ENCODE peak calls at places on chromosomes 12 and 14, in seven cellular contexts. Y is ovary, I is A549, O is stomach, J is esophagus muscularis mucosa, D is HepG2, W is GM12878. C is an unnamed sample.

GRCh38 chr12:65895759-65896656 is 71.7 kb downstream of the HMGA2 start:
- DNase-seq in Y (no peak), I (peak; percentile 57), O (no peak), J (no peak), D (peak; percentile 97), W (no peak), C (no peak)

GRCh38 chr14:91893659-91894058 is 26.3 kb upstream of the TC2N start:
- DNase-seq in Y (no peak), I (no peak), O (no peak), J (no peak), D (no peak), W (no peak), C (no peak)

GRCh38 chr14:92397140-92397815 is 74.3 kb downstream of the SLC24A4 start:
- DNase-seq in Y (no peak), I (peak; percentile 28), O (no peak), J (no peak), D (no peak), W (no peak), C (no peak)

GRCh38 chr12:94186461-94187237 is 38.3 kb downstream of the PLXNC1 start:
- DNase-seq in Y (peak; percentile 88), I (no peak), O (no peak), J (no peak), D (no peak), W (no peak), C (peak; percentile 56)

GRCh38 chr14:103188691-103189480 is 65.6 kb downstream of the TNFAIP2 start:
- DNase-seq in Y (peak; percentile 55), I (peak; percentile 44), O (peak; percentile 37), J (no peak), D (no peak), W (no peak), C (no peak)

GRCh38 chr12:123998960-123999359 is 25.9 kb downstream of the ZNF664 start:
- DNase-seq in Y (no peak), I (no peak), O (no peak), J (no peak), D (no peak), W (no peak), C (no peak)

GRCh38 chr12:13242926-13243325 is 46.4 kb downstream of the EMP1 start:
- DNase-seq in Y (no peak), I (no peak), O (no peak), J (no peak), D (no peak), W (no peak), C (no peak)

GRCh38 chr14:99744873-99745224 is 48.4 kb upstream of the EML1 start:
- DNase-seq in Y (no peak), I (no peak), O (no peak), J (no peak), D (no peak), W (no peak), C (no peak)

GRCh38 chr14:54343276-54344121 is 53.3 kb upstream of the CDKN3 start:
- DNase-seq in Y (no peak), I (no peak), O (no peak), J (no peak), D (peak; percentile 34), W (no peak), C (no peak)

GRCh38 chr14:91284791-91285548 is 40.5 kb upstream of the GPR68 start:
- DNase-seq in Y (no peak), I (no peak), O (no peak), J (no peak), D (no peak), W (no peak), C (no peak)

GRCh38 chr14:61322799-61323290 is 1.5 kb downstream of the PRKCH start:
- DNase-seq in Y (no peak), I (peak; percentile 16), O (no peak), J (no peak), D (no peak), W (no peak), C (no peak)

GRCh38 chr12:103742349-103742784 is 98.7 kb downstream of the NT5DC3 start:
- DNase-seq in Y (no peak), I (peak; percentile 49), O (peak; percentile 27), J (no peak), D (no peak), W (no peak), C (no peak)

GRCh38 chr14:95337052-95337595 is 17.4 kb upstream of the CLMN start:
- DNase-seq in Y (no peak), I (no peak), O (no peak), J (no peak), D (no peak), W (no peak), C (no peak)

GRCh38 chr12:75812341-75813018 is 219.1 kb downstream of the PHLDA1 start:
- DNase-seq in Y (no peak), I (no peak), O (no peak), J (no peak), D (no peak), W (no peak), C (no peak)

GRCh38 chr14:22070119-22070982 is 396.7 kb upstream of the OR4E1 start:
- DNase-seq in Y (no peak), I (no peak), O (no peak), J (no peak), D (no peak), W (no peak), C (no peak)

GRCh38 chr12:25014961-25015360 is 66.1 kb upstream of the BCAT1 start:
- DNase-seq in Y (no peak), I (no peak), O (no peak), J (no peak), D (no peak), W (no peak), C (no peak)

GRCh38 chr12:126772171-126772864 is 1494.7 kb upstream of the TMEM132C start:
- DNase-seq in Y (no peak), I (peak; percentile 66), O (no peak), J (peak; percentile 29), D (peak; percentile 6), W (peak; percentile 83), C (no peak)

GRCh38 chr14:99246536-99247083 is 25.4 kb downstream of the BCL11B start:
- DNase-seq in Y (no peak), I (no peak), O (no peak), J (no peak), D (no peak), W (no peak), C (no peak)

GRCh38 chr12:123041042-123041531 is 60.6 kb downstream of the ARL6IP4 start:
- DNase-seq in Y (no peak), I (no peak), O (no peak), J (no peak), D (no peak), W (no peak), C (no peak)

GRCh38 chr12:29610473-29611174 is 113.1 kb upstream of the OVCH1 start:
- DNase-seq in Y (no peak), I (no peak), O (no peak), J (no peak), D (no peak), W (no peak), C (no peak)

GRCh38 chr14:76434220-76434619 is 58.3 kb downstream of the ESRRB start:
- DNase-seq in Y (no peak), I (no peak), O (no peak), J (no peak), D (no peak), W (no peak), C (no peak)

GRCh38 chr14:95043732-95044462 is 113.4 kb downstream of the DICER1 start:
- DNase-seq in Y (no peak), I (no peak), O (no peak), J (no peak), D (no peak), W (no peak), C (no peak)

GRCh38 chr12:66901136-66901932 is 222.5 kb upstream of the GRIP1 start:
- DNase-seq in Y (no peak), I (no peak), O (no peak), J (no peak), D (no peak), W (peak; percentile 33), C (no peak)

GRCh38 chr12:121676190-121676589 is 6.7 kb upstream of the MORN3 start:
- DNase-seq in Y (no peak), I (no peak), O (no peak), J (no peak), D (no peak), W (no peak), C (no peak)

GRCh38 chr12:46472893-46473633 is 100.5 kb upstream of the SLC38A2 start:
- DNase-seq in Y (no peak), I (peak; percentile 62), O (no peak), J (no peak), D (peak; percentile 60), W (no peak), C (no peak)

GRCh38 chr14:70821581-70821915 is 12.2 kb upstream of the MAP3K9 start:
- DNase-seq in Y (no peak), I (no peak), O (peak; percentile 25), J (no peak), D (no peak), W (no peak), C (no peak)

DNA sequence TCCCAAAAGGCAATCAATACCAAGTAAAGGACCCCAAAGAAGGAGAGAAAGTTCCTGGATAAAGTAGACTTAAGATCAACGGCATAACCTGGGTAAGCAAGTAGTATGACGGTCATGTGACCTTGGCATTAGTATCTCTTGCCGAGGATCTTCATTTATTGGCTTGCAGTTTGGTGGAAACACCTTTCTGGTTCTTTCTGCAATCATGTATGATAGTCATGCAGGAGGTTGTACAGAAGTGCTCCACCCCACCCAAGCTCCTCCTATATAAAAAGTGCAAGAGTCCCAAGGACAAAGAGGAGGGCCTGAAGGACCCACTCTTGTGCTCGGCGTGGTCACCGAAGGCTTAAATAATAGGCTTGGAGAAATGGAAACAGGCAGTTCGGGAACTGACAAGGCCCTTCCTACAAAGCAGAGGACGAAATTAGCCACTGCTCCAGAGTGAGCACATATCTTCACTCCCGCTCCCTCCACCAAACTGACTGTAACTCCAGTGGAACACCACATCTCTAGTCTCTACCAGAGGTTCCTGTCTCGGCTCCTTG is 750 bp downstream of the CS start:
- DNase-seq in Y (no peak), I (peak; percentile 27), O (no peak), J (no peak), D (no peak), W (no peak), C (no peak)
- TF ChIP-seq CTCF in Y (no peak), I (no peak), O (no peak), J (no peak), D (no peak), W (no peak), C (no peak)

GRCh38 chr14:78083837-78084236 is 86.3 kb upstream of the NRXN3 start:
- DNase-seq in Y (no peak), I (peak; percentile 8), O (no peak), J (no peak), D (no peak), W (no peak), C (no peak)
- H3K4me3 ChIP-seq in Y (no peak overlapping the region), I (no peak overlapping the region), O (no peak overlapping the region), J (no peak overlapping the region), D (no peak overlapping the region), W (no peak overlapping the region), C (no peak overlapping the region)

GRCh38 chr12:63752283-63752682 is 27.4 kb upstream of the RXYLT1 start:
- DNase-seq in Y (no peak), I (no peak), O (no peak), J (no peak), D (no peak), W (no peak), C (no peak)
- TF ChIP-seq EP300 in Y (no peak), I (no peak), O (no peak), J (no peak), D (no peak), W (no peak), C (no peak)

DNA sequence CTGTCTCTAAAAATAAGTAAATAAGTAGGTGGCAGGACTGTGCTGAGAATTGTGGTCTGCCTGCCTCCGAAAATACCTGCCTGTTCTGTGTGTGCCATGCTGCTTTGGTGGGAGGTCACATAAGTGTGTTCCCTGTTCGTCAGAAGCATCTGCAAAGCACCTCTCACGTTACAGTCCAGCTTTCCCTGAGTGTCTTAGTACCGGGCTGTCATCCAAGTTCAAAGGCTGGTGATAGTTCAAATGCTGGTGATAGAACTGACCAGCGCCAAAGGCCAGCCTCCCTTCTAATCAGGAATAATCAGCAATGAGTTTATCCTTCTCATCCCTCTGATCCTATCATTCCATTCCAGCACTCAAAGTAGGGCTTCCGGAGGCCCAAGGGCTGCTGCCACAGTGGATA is 5.6 kb downstream of the CABP1 start:
- DNase-seq in Y (no peak), I (no peak), O (no peak), J (no peak), D (no peak), W (no peak), C (no peak)
- TF ChIP-seq CTCF in Y (no peak), I (no peak), O (no peak), J (no peak), D (no peak), W (no peak), C (no peak)

C was measured in tibial nerve.